ENCODE peak calls at places on chromosomes 7 and 10, in five cellular contexts. One of them, this sample, is unnamed.

GRCh38 chr10:73969224-73969811 is 28.6 kb upstream of the VCL start:
- DNase-seq in IMR-90: no peak
- DNase-seq in H1: no peak
- DNase-seq in mesenchymal stem cell: peak
- DNase-seq in H9: no peak
- DNase-seq in this sample: no peak

GRCh38 chr7:25792586-25792985 is 359.4 kb upstream of the NFE2L3 start:
- DNase-seq in mesenchymal stem cell: no peak
- DNase-seq in IMR-90: no peak
- DNase-seq in H9: no peak
- DNase-seq in H1: no peak
- DNase-seq in this sample: no peak

GRCh38 chr10:100019824-100020160 is 10.0 kb upstream of the DNMBP start:
- DNase-seq in H1: no peak
- DNase-seq in mesenchymal stem cell: peak
- DNase-seq in IMR-90: no peak
- DNase-seq in H9: peak
- DNase-seq in this sample: no peak

GRCh38 chr7:128069367-128070364 is 38.4 kb upstream of the LRRC4 start:
- DNase-seq in mesenchymal stem cell: no peak
- DNase-seq in H1: no peak
- DNase-seq in H9: no peak
- DNase-seq in IMR-90: no peak
- DNase-seq in this sample: no peak

GRCh38 chr7:132211971-132212370 is 364.3 kb downstream of the PLXNA4 start:
- DNase-seq in IMR-90: no peak
- DNase-seq in H1: no peak
- DNase-seq in H9: no peak
- DNase-seq in mesenchymal stem cell: no peak
- DNase-seq in this sample: no peak

GRCh38 chr7:12025246-12025645 is 185.8 kb upstream of the TMEM106B start:
- DNase-seq in H1: no peak
- DNase-seq in H9: no peak
- DNase-seq in IMR-90: peak
- DNase-seq in mesenchymal stem cell: peak
- DNase-seq in this sample: no peak

GRCh38 chr7:40604601-40605438 is 470.0 kb downstream of the SUGCT start:
- DNase-seq in mesenchymal stem cell: peak
- DNase-seq in H1: peak
- DNase-seq in IMR-90: peak
- DNase-seq in H9: peak
- DNase-seq in this sample: peak

GRCh38 chr7:32163141-32163806 is 93.1 kb upstream of the PDE1C start:
- DNase-seq in mesenchymal stem cell: peak
- DNase-seq in H1: no peak
- DNase-seq in H9: no peak
- DNase-seq in IMR-90: peak
- DNase-seq in this sample: no peak

GRCh38 chr10:103472005-103472404 is 7.0 kb downstream of the CALHM3 start:
- DNase-seq in IMR-90: no peak
- DNase-seq in H1: no peak
- DNase-seq in mesenchymal stem cell: no peak
- DNase-seq in H9: no peak
- DNase-seq in this sample: no peak

GRCh38 chr7:42931447-42931833 is 534 bp downstream of the PSMA2 start:
- DNase-seq in IMR-90: peak
- DNase-seq in H9: no peak
- DNase-seq in mesenchymal stem cell: peak
- DNase-seq in H1: no peak
- DNase-seq in this sample: no peak
- H3K14ac ChIP-seq in IMR-90: peak
- H3K14ac ChIP-seq in H9: peak
- H3K14ac ChIP-seq in mesenchymal stem cell: no peak
- H3K14ac ChIP-seq in H1: no peak
- H3K14ac ChIP-seq in this sample: no peak

GRCh38 chr10:62049815-62050626 is 148.5 kb downstream of the ARID5B start:
- DNase-seq in H9: no peak
- DNase-seq in IMR-90: no peak
- DNase-seq in H1: no peak
- DNase-seq in mesenchymal stem cell: peak
- DNase-seq in this sample: no peak

GRCh38 chr10:62050941-62051433 is 149.5 kb downstream of the ARID5B start:
- DNase-seq in H1: no peak
- DNase-seq in IMR-90: peak
- DNase-seq in mesenchymal stem cell: peak
- DNase-seq in H9: no peak
- DNase-seq in this sample: no peak

GRCh38 chr10:62052276-62052675 is 150.8 kb downstream of the ARID5B start:
- DNase-seq in H1: no peak
- DNase-seq in H9: no peak
- DNase-seq in mesenchymal stem cell: no peak
- DNase-seq in IMR-90: no peak
- DNase-seq in this sample: no peak

GRCh38 chr10:62048919-62049636 is 147.6 kb downstream of the ARID5B start:
- DNase-seq in H1: peak
- DNase-seq in H9: peak
- DNase-seq in mesenchymal stem cell: peak
- DNase-seq in IMR-90: peak
- DNase-seq in this sample: peak

DNA sequence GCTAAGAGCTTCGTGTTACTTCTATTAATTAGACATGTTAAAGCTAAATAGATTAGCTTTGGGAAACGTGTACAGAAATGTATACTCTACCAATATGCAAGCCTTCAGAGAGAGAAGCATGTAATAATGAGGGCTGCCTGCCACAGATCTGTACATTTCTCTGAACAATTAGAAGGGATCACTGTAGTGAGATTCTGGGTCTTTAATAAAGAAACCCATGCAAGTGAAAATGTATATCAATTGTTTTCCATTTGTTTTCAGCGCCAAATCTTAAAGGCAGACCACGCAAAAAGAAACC is 149.1 kb downstream of the ARID5B start:
- DNase-seq in H1: no peak
- DNase-seq in mesenchymal stem cell: no peak
- DNase-seq in IMR-90: no peak
- DNase-seq in H9: no peak
- DNase-seq in this sample: no peak
- H2BK15ac ChIP-seq in H1: no peak
- H2BK15ac ChIP-seq in mesenchymal stem cell: no peak
- H2BK15ac ChIP-seq in IMR-90: peak
- H2BK15ac ChIP-seq in H9: no peak
- H2BK15ac ChIP-seq in this sample: no peak

GRCh38 chr10:111261066-111261465 is 184.2 kb downstream of the ADRA2A start:
- DNase-seq in H9: no peak
- DNase-seq in H1: no peak
- DNase-seq in IMR-90: no peak
- DNase-seq in mesenchymal stem cell: peak
- DNase-seq in this sample: no peak
- H3K14ac ChIP-seq in H9: no peak
- H3K14ac ChIP-seq in H1: no peak
- H3K14ac ChIP-seq in IMR-90: no peak
- H3K14ac ChIP-seq in mesenchymal stem cell: no peak
- H3K14ac ChIP-seq in this sample: no peak

GRCh38 chr7:90625051-90625450 is 28.9 kb downstream of the CDK14 start:
- DNase-seq in mesenchymal stem cell: peak
- DNase-seq in H1: no peak
- DNase-seq in H9: no peak
- DNase-seq in IMR-90: peak
- DNase-seq in this sample: no peak

GRCh38 chr7:90622670-90623069 is 26.5 kb downstream of the CDK14 start:
- DNase-seq in mesenchymal stem cell: no peak
- DNase-seq in H9: no peak
- DNase-seq in H1: no peak
- DNase-seq in IMR-90: no peak
- DNase-seq in this sample: no peak

GRCh38 chr7:90625562-90625961 is 29.4 kb downstream of the CDK14 start:
- DNase-seq in IMR-90: peak
- DNase-seq in mesenchymal stem cell: peak
- DNase-seq in H1: peak
- DNase-seq in H9: no peak
- DNase-seq in this sample: peak

GRCh38 chr7:90624128-90624980 is 28.2 kb downstream of the CDK14 start:
- DNase-seq in mesenchymal stem cell: peak
- DNase-seq in H1: no peak
- DNase-seq in IMR-90: peak
- DNase-seq in H9: no peak
- DNase-seq in this sample: no peak

GRCh38 chr7:90626011-90626410 is 29.9 kb downstream of the CDK14 start:
- DNase-seq in H1: no peak
- DNase-seq in IMR-90: peak
- DNase-seq in H9: no peak
- DNase-seq in mesenchymal stem cell: peak
- DNase-seq in this sample: no peak
- H2BK15ac ChIP-seq in H1: no peak
- H2BK15ac ChIP-seq in IMR-90: no peak
- H2BK15ac ChIP-seq in H9: no peak
- H2BK15ac ChIP-seq in mesenchymal stem cell: no peak
- H2BK15ac ChIP-seq in this sample: no peak

DNA sequence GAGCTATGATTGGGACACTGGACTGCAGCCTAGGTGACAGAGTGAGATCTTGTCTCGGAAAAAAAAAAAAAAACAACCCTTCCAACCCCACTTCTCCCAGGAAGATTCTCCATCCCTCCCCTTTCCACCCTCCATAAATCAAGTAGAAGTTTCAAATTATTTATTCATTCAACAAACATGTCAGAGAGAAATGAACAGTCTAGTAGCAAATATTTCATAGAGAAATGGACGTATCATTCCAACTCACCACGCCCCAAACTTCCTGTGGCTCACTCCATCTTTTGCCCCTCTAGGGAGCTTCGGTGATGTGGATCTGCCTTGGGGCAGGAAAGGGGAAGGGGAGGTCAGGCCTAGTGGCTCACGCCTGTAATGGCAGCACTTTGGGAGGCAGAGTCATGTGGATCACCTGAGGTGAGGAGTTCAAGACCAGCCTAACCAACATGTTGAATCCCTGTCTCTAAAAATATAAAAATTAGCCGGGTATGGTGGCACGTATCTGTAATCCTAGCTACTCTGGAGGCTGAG is 638 bp upstream of the TRAPPC14 start:
- DNase-seq in IMR-90: no peak
- DNase-seq in mesenchymal stem cell: no peak
- DNase-seq in H9: peak
- DNase-seq in H1: no peak
- DNase-seq in this sample: no peak
- H3K14ac ChIP-seq in IMR-90: peak
- H3K14ac ChIP-seq in mesenchymal stem cell: no peak
- H3K14ac ChIP-seq in H9: no peak
- H3K14ac ChIP-seq in H1: no peak
- H3K14ac ChIP-seq in this sample: no peak

GRCh38 chr7:22934023-22934422 is 79.9 kb downstream of the HYCC1 start:
- DNase-seq in H1: no peak
- DNase-seq in mesenchymal stem cell: peak
- DNase-seq in IMR-90: no peak
- DNase-seq in H9: no peak
- DNase-seq in this sample: no peak

GRCh38 chr7:22936246-22936645 is 77.7 kb downstream of the HYCC1 start:
- DNase-seq in H1: no peak
- DNase-seq in mesenchymal stem cell: no peak
- DNase-seq in IMR-90: no peak
- DNase-seq in H9: no peak
- DNase-seq in this sample: no peak

GRCh38 chr7:22935269-22935668 is 78.7 kb downstream of the HYCC1 start:
- DNase-seq in H9: no peak
- DNase-seq in mesenchymal stem cell: peak
- DNase-seq in IMR-90: peak
- DNase-seq in H1: no peak
- DNase-seq in this sample: no peak

GRCh38 chr7:22932896-22933295 is 81.0 kb downstream of the HYCC1 start:
- DNase-seq in H9: no peak
- DNase-seq in H1: no peak
- DNase-seq in mesenchymal stem cell: no peak
- DNase-seq in IMR-90: no peak
- DNase-seq in this sample: no peak

GRCh38 chr7:22934473-22935065 is 79.4 kb downstream of the HYCC1 start:
- DNase-seq in H1: no peak
- DNase-seq in IMR-90: peak
- DNase-seq in mesenchymal stem cell: peak
- DNase-seq in H9: no peak
- DNase-seq in this sample: no peak
- H2BK15ac ChIP-seq in H1: no peak
- H2BK15ac ChIP-seq in IMR-90: peak
- H2BK15ac ChIP-seq in mesenchymal stem cell: no peak
- H2BK15ac ChIP-seq in H9: no peak
- H2BK15ac ChIP-seq in this sample: no peak

GRCh38 chr7:44639701-44640321 is 33.4 kb downstream of the OGDH start:
- DNase-seq in IMR-90: peak
- DNase-seq in H9: peak
- DNase-seq in mesenchymal stem cell: peak
- DNase-seq in H1: no peak
- DNase-seq in this sample: peak
- H3K14ac ChIP-seq in IMR-90: peak
- H3K14ac ChIP-seq in H9: no peak
- H3K14ac ChIP-seq in mesenchymal stem cell: no peak
- H3K14ac ChIP-seq in H1: no peak
- H3K14ac ChIP-seq in this sample: no peak

GRCh38 chr7:139777304-139777890 is 401 bp downstream of the HIPK2 start:
- DNase-seq in H1: no peak
- DNase-seq in mesenchymal stem cell: no peak
- DNase-seq in H9: no peak
- DNase-seq in IMR-90: no peak
- DNase-seq in this sample: peak
- H2BK15ac ChIP-seq in H1: no peak
- H2BK15ac ChIP-seq in mesenchymal stem cell: peak
- H2BK15ac ChIP-seq in H9: no peak
- H2BK15ac ChIP-seq in IMR-90: no peak
- H2BK15ac ChIP-seq in this sample: no peak

DNA sequence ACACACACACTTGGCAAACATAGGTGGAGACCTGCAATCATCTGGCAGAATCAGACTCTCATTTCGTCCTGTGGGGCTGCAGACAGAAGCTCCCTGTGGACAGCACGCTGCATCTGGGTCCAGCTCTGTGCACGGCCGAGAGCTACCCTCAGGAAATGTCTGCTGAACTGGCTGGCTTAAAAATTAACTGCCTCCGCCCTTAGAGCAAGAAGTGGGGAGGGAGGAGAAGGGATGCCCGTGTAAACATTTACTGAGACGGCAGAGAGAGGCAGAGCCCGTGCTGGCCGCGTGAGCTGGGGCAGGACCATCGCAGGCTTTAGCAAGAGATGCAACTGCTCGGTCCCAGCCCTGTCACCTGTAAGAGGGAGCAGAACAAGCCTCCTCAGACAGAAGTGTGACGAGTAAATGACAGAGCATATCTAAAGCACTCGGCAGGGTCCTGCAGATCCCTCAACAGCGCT is 81.8 kb downstream of the TNS3 start:
- DNase-seq in IMR-90: no peak
- DNase-seq in mesenchymal stem cell: no peak
- DNase-seq in H1: no peak
- DNase-seq in H9: no peak
- DNase-seq in this sample: no peak
- H3K14ac ChIP-seq in IMR-90: peak
- H3K14ac ChIP-seq in mesenchymal stem cell: peak
- H3K14ac ChIP-seq in H1: no peak
- H3K14ac ChIP-seq in H9: no peak
- H3K14ac ChIP-seq in this sample: no peak

GRCh38 chr7:50653116-50653854 is 88.1 kb upstream of the DDC start:
- DNase-seq in H9: no peak
- DNase-seq in IMR-90: no peak
- DNase-seq in mesenchymal stem cell: peak
- DNase-seq in H1: no peak
- DNase-seq in this sample: no peak
- H2BK15ac ChIP-seq in H9: no peak
- H2BK15ac ChIP-seq in IMR-90: no peak
- H2BK15ac ChIP-seq in mesenchymal stem cell: no peak
- H2BK15ac ChIP-seq in H1: no peak
- H2BK15ac ChIP-seq in this sample: no peak